ENCODE peak calls at places on chromosomes 12 and 14, in six cellular contexts. One of them, this sample, is unnamed. For H3K27me3, the result is how much of the 10 kb centered on the place peaks cover.

GRCh38 chr12:25412735-25413134 is 140.3 kb downstream of the LMNTD1 start:
- DNase-seq in tibial artery: no peak
- DNase-seq in WERI-Rb-1: no peak
- DNase-seq in mammary epithelial cell: no peak
- DNase-seq in stomach: no peak
- DNase-seq in CD8-positive, alpha-beta T cell: no peak
- DNase-seq in this sample: no peak

GRCh38 chr12:88935856-88936255 is 355.6 kb upstream of the KITLG start:
- DNase-seq in tibial artery: no peak
- DNase-seq in WERI-Rb-1: peak
- DNase-seq in mammary epithelial cell: no peak
- DNase-seq in stomach: no peak
- DNase-seq in CD8-positive, alpha-beta T cell: no peak
- DNase-seq in this sample: no peak

GRCh38 chr12:124939428-124940142 is 25.1 kb upstream of the UBC start:
- DNase-seq in tibial artery: peak
- DNase-seq in WERI-Rb-1: peak
- DNase-seq in mammary epithelial cell: peak
- DNase-seq in stomach: peak
- DNase-seq in CD8-positive, alpha-beta T cell: peak
- DNase-seq in this sample: peak

GRCh38 chr12:120093592-120094355 is 22.8 kb downstream of the RAB35 start:
- DNase-seq in tibial artery: no peak
- DNase-seq in WERI-Rb-1: peak
- DNase-seq in mammary epithelial cell: no peak
- DNase-seq in stomach: no peak
- DNase-seq in CD8-positive, alpha-beta T cell: no peak
- DNase-seq in this sample: no peak

GRCh38 chr12:31204995-31205582 is 120.9 kb downstream of the SINHCAF start:
- DNase-seq in tibial artery: no peak
- DNase-seq in WERI-Rb-1: no peak
- DNase-seq in mammary epithelial cell: peak
- DNase-seq in stomach: no peak
- DNase-seq in CD8-positive, alpha-beta T cell: no peak
- DNase-seq in this sample: no peak

GRCh38 chr12:54980341-54980740 is 4.2 kb downstream of the TESPA1 start:
- DNase-seq in tibial artery: no peak
- DNase-seq in WERI-Rb-1: no peak
- DNase-seq in mammary epithelial cell: no peak
- DNase-seq in stomach: no peak
- DNase-seq in CD8-positive, alpha-beta T cell: no peak
- DNase-seq in this sample: no peak

GRCh38 chr14:103008126-103008525 is 49.2 kb downstream of the CDC42BPB start:
- DNase-seq in tibial artery: no peak
- DNase-seq in WERI-Rb-1: no peak
- DNase-seq in mammary epithelial cell: no peak
- DNase-seq in stomach: no peak
- DNase-seq in CD8-positive, alpha-beta T cell: no peak
- DNase-seq in this sample: no peak

GRCh38 chr12:1592444-1593231 is 1.7 kb downstream of the FBXL14 start:
- DNase-seq in tibial artery: no peak
- DNase-seq in WERI-Rb-1: peak
- DNase-seq in mammary epithelial cell: peak
- DNase-seq in stomach: no peak
- DNase-seq in CD8-positive, alpha-beta T cell: peak
- DNase-seq in this sample: peak

GRCh38 chr12:34294671-34295365 is 272.5 kb downstream of the ALG10 start:
- DNase-seq in tibial artery: peak
- DNase-seq in WERI-Rb-1: no peak
- DNase-seq in mammary epithelial cell: no peak
- DNase-seq in stomach: no peak
- DNase-seq in CD8-positive, alpha-beta T cell: no peak
- DNase-seq in this sample: no peak

GRCh38 chr12:28099862-28100261 is 90.4 kb upstream of the CCDC91 start:
- DNase-seq in tibial artery: no peak
- DNase-seq in WERI-Rb-1: no peak
- DNase-seq in mammary epithelial cell: no peak
- DNase-seq in stomach: no peak
- DNase-seq in CD8-positive, alpha-beta T cell: no peak
- DNase-seq in this sample: no peak

GRCh38 chr14:102503576-102504224 is 5.9 kb downstream of the ANKRD9 start:
- DNase-seq in tibial artery: no peak
- DNase-seq in WERI-Rb-1: no peak
- DNase-seq in mammary epithelial cell: no peak
- DNase-seq in stomach: no peak
- DNase-seq in CD8-positive, alpha-beta T cell: no peak
- DNase-seq in this sample: no peak

GRCh38 chr12:121894633-121895032 is 6.0 kb downstream of the PSMD9 start:
- DNase-seq in tibial artery: no peak
- DNase-seq in WERI-Rb-1: peak
- DNase-seq in mammary epithelial cell: no peak
- DNase-seq in stomach: no peak
- DNase-seq in CD8-positive, alpha-beta T cell: no peak
- DNase-seq in this sample: no peak

GRCh38 chr12:47302111-47302597 is 222.4 kb upstream of the AMIGO2 start:
- DNase-seq in tibial artery: no peak
- DNase-seq in WERI-Rb-1: no peak
- DNase-seq in mammary epithelial cell: no peak
- DNase-seq in stomach: no peak
- DNase-seq in CD8-positive, alpha-beta T cell: no peak
- DNase-seq in this sample: no peak

GRCh38 chr12:66403746-66404145 is 101.5 kb downstream of the HELB start:
- DNase-seq in tibial artery: no peak
- DNase-seq in WERI-Rb-1: no peak
- DNase-seq in mammary epithelial cell: peak
- DNase-seq in stomach: no peak
- DNase-seq in CD8-positive, alpha-beta T cell: no peak
- DNase-seq in this sample: peak

GRCh38 chr12:26298785-26299621 is 103.6 kb downstream of the SSPN start:
- DNase-seq in tibial artery: no peak
- DNase-seq in WERI-Rb-1: no peak
- DNase-seq in mammary epithelial cell: peak
- DNase-seq in stomach: no peak
- DNase-seq in CD8-positive, alpha-beta T cell: no peak
- DNase-seq in this sample: peak

GRCh38 chr12:45756666-45757065 is 27.2 kb downstream of the ARID2 start:
- DNase-seq in tibial artery: no peak
- DNase-seq in WERI-Rb-1: no peak
- DNase-seq in mammary epithelial cell: no peak
- DNase-seq in stomach: no peak
- DNase-seq in CD8-positive, alpha-beta T cell: no peak
- DNase-seq in this sample: peak

GRCh38 chr14:20427231-20428009 is 8.5 kb downstream of the KLHL33 start:
- DNase-seq in tibial artery: no peak
- DNase-seq in WERI-Rb-1: no peak
- DNase-seq in mammary epithelial cell: peak
- DNase-seq in stomach: no peak
- DNase-seq in CD8-positive, alpha-beta T cell: no peak
- DNase-seq in this sample: no peak

GRCh38 chr14:50062438-50063039 is 53.8 kb downstream of the VCPKMT start:
- DNase-seq in tibial artery: no peak
- DNase-seq in WERI-Rb-1: peak
- DNase-seq in mammary epithelial cell: peak
- DNase-seq in stomach: peak
- DNase-seq in CD8-positive, alpha-beta T cell: peak
- DNase-seq in this sample: no peak

GRCh38 chr14:63192085-63192484 is 12.2 kb upstream of the RHOJ start:
- DNase-seq in tibial artery: no peak
- DNase-seq in WERI-Rb-1: no peak
- DNase-seq in mammary epithelial cell: no peak
- DNase-seq in stomach: no peak
- DNase-seq in CD8-positive, alpha-beta T cell: no peak
- DNase-seq in this sample: peak

GRCh38 chr12:13000935-13001724 is 1.1 kb upstream of the HEBP1 start:
- DNase-seq in tibial artery: peak
- DNase-seq in WERI-Rb-1: peak
- DNase-seq in mammary epithelial cell: peak
- DNase-seq in stomach: peak
- DNase-seq in CD8-positive, alpha-beta T cell: peak
- DNase-seq in this sample: peak

GRCh38 chr12:115383668-115384067 is 699.7 kb upstream of the TBX3 start:
- DNase-seq in tibial artery: no peak
- DNase-seq in WERI-Rb-1: no peak
- DNase-seq in mammary epithelial cell: peak
- DNase-seq in stomach: peak
- DNase-seq in CD8-positive, alpha-beta T cell: no peak
- DNase-seq in this sample: no peak

GRCh38 chr12:130017571-130018449 is 114.0 kb upstream of the TMEM132D start:
- DNase-seq in tibial artery: no peak
- DNase-seq in WERI-Rb-1: no peak
- DNase-seq in mammary epithelial cell: no peak
- DNase-seq in stomach: no peak
- DNase-seq in CD8-positive, alpha-beta T cell: no peak
- DNase-seq in this sample: peak

GRCh38 chr14:64554551-64554950 is 4.8 kb downstream of the PPP1R36 start:
- DNase-seq in tibial artery: no peak
- DNase-seq in WERI-Rb-1: no peak
- DNase-seq in mammary epithelial cell: no peak
- DNase-seq in stomach: no peak
- DNase-seq in CD8-positive, alpha-beta T cell: no peak
- DNase-seq in this sample: no peak

GRCh38 chr12:99146185-99146584 is 501.1 kb downstream of the APAF1 start:
- DNase-seq in tibial artery: no peak
- DNase-seq in WERI-Rb-1: no peak
- DNase-seq in mammary epithelial cell: no peak
- DNase-seq in stomach: no peak
- DNase-seq in CD8-positive, alpha-beta T cell: no peak
- DNase-seq in this sample: no peak

GRCh38 chr12:121575952-121576615 is 4.7 kb downstream of the KDM2B start:
- DNase-seq in tibial artery: no peak
- DNase-seq in WERI-Rb-1: no peak
- DNase-seq in mammary epithelial cell: peak
- DNase-seq in stomach: no peak
- DNase-seq in CD8-positive, alpha-beta T cell: no peak
- DNase-seq in this sample: no peak

GRCh38 chr12:130951636-130952035 is 2.1 kb upstream of the ADGRD1 start:
- DNase-seq in tibial artery: no peak
- DNase-seq in WERI-Rb-1: no peak
- DNase-seq in mammary epithelial cell: no peak
- DNase-seq in stomach: no peak
- DNase-seq in CD8-positive, alpha-beta T cell: no peak
- DNase-seq in this sample: no peak

GRCh38 chr12:99302874-99303273 is 344.7 kb upstream of the GARIN6 start:
- DNase-seq in tibial artery: no peak
- DNase-seq in WERI-Rb-1: no peak
- DNase-seq in mammary epithelial cell: no peak
- DNase-seq in stomach: no peak
- DNase-seq in CD8-positive, alpha-beta T cell: no peak
- DNase-seq in this sample: no peak

GRCh38 chr14:54704768-54705167 is 137.8 kb downstream of the SAMD4A start:
- DNase-seq in tibial artery: no peak
- DNase-seq in WERI-Rb-1: no peak
- DNase-seq in mammary epithelial cell: no peak
- DNase-seq in stomach: no peak
- DNase-seq in CD8-positive, alpha-beta T cell: no peak
- DNase-seq in this sample: no peak

GRCh38 chr12:122137681-122138080 is 36.3 kb downstream of the IL31 start:
- DNase-seq in tibial artery: no peak
- DNase-seq in WERI-Rb-1: peak
- DNase-seq in mammary epithelial cell: peak
- DNase-seq in stomach: no peak
- DNase-seq in CD8-positive, alpha-beta T cell: no peak
- DNase-seq in this sample: no peak

GRCh38 chr12:111628505-111629260 is 29.6 kb upstream of the ATXN2 start:
- DNase-seq in tibial artery: no peak
- DNase-seq in WERI-Rb-1: no peak
- DNase-seq in mammary epithelial cell: no peak
- DNase-seq in stomach: no peak
- DNase-seq in CD8-positive, alpha-beta T cell: no peak
- DNase-seq in this sample: no peak

GRCh38 chr12:112795582-112795981 is 4.0 kb downstream of the RPH3A start:
- DNase-seq in tibial artery: no peak
- DNase-seq in WERI-Rb-1: no peak
- DNase-seq in mammary epithelial cell: no peak
- DNase-seq in stomach: no peak
- DNase-seq in CD8-positive, alpha-beta T cell: no peak
- DNase-seq in this sample: no peak
- H3K27me3 ChIP-seq in tibial artery: under half
- H3K27me3 ChIP-seq in WERI-Rb-1: half or more
- H3K27me3 ChIP-seq in mammary epithelial cell: under half
- H3K27me3 ChIP-seq in stomach: under half
- H3K27me3 ChIP-seq in CD8-positive, alpha-beta T cell: under half
- H3K27me3 ChIP-seq in this sample: under half

GRCh38 chr12:104721065-104721458 is 237.0 kb downstream of the SLC41A2 start:
- DNase-seq in tibial artery: no peak
- DNase-seq in WERI-Rb-1: no peak
- DNase-seq in mammary epithelial cell: no peak
- DNase-seq in stomach: no peak
- DNase-seq in CD8-positive, alpha-beta T cell: no peak
- DNase-seq in this sample: no peak
- H3K27me3 ChIP-seq in tibial artery: under half
- H3K27me3 ChIP-seq in WERI-Rb-1: under half
- H3K27me3 ChIP-seq in mammary epithelial cell: under half
- H3K27me3 ChIP-seq in stomach: under half
- H3K27me3 ChIP-seq in CD8-positive, alpha-beta T cell: under half
- H3K27me3 ChIP-seq in this sample: under half

GRCh38 chr12:52690351-52691075 is 10.3 kb upstream of the KRT1 start:
- DNase-seq in tibial artery: no peak
- DNase-seq in WERI-Rb-1: no peak
- DNase-seq in mammary epithelial cell: no peak
- DNase-seq in stomach: no peak
- DNase-seq in CD8-positive, alpha-beta T cell: no peak
- DNase-seq in this sample: no peak
- H3K27me3 ChIP-seq in tibial artery: half or more
- H3K27me3 ChIP-seq in WERI-Rb-1: half or more
- H3K27me3 ChIP-seq in mammary epithelial cell: under half
- H3K27me3 ChIP-seq in stomach: under half
- H3K27me3 ChIP-seq in CD8-positive, alpha-beta T cell: under half
- H3K27me3 ChIP-seq in this sample: under half

DNA sequence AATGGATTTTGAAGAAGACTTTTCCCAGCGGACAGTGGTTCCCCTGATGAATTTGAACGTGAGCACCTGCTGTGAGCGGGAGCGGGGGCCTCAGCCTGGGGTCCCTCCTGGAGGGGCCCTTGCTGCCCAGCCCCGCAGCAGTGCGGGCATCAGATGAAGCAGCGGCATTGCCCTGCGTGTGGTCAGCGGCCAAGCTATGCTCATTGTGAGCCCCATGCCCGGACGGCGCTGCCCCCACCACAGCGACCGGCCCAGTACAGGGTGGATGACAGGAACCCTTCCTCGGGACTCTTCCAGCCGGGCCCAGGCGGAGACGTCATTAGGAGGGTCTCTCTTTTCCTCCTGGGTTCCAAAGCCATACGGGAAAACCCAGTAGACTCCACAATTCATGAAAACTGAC is 3.5 kb downstream of the LRCOL1 start:
- DNase-seq in tibial artery: no peak
- DNase-seq in WERI-Rb-1: no peak
- DNase-seq in mammary epithelial cell: no peak
- DNase-seq in stomach: no peak
- DNase-seq in CD8-positive, alpha-beta T cell: no peak
- DNase-seq in this sample: no peak
- H3K27me3 ChIP-seq in tibial artery: half or more
- H3K27me3 ChIP-seq in WERI-Rb-1: under half
- H3K27me3 ChIP-seq in mammary epithelial cell: under half
- H3K27me3 ChIP-seq in stomach: under half
- H3K27me3 ChIP-seq in CD8-positive, alpha-beta T cell: under half
- H3K27me3 ChIP-seq in this sample: under half

GRCh38 chr12:51908876-51909592 is 1.7 kb downstream of the ACVRL1 start:
- DNase-seq in tibial artery: peak
- DNase-seq in WERI-Rb-1: no peak
- DNase-seq in mammary epithelial cell: no peak
- DNase-seq in stomach: no peak
- DNase-seq in CD8-positive, alpha-beta T cell: no peak
- DNase-seq in this sample: no peak
- H3K27me3 ChIP-seq in tibial artery: under half
- H3K27me3 ChIP-seq in WERI-Rb-1: under half
- H3K27me3 ChIP-seq in mammary epithelial cell: under half
- H3K27me3 ChIP-seq in stomach: under half
- H3K27me3 ChIP-seq in CD8-positive, alpha-beta T cell: under half
- H3K27me3 ChIP-seq in this sample: under half